ENCODE peak calls at places on chromosomes 11 and 22, in eight cellular contexts. W is sigmoid colon, L is HCT116, Y is K562, R is stomach, D is prostate gland, P is breast epithelium, Q is GM23338. F is an unnamed sample.

GRCh38 chr11:69286358-69287327 is 7.3 kb upstream of the MYEOV start:
- DNase-seq in W (no peak), L (no peak), Y (no peak), R (no peak), D (no peak), P (no peak), Q (peak), F (no peak)

GRCh38 chr11:65013130-65013691 is 749 bp upstream of the ARL2 start:
- DNase-seq in W (peak), L (no peak), Y (peak), R (peak), D (peak), P (peak), Q (peak), F (peak)

GRCh38 chr22:48800036-48800885 is 1027.4 kb downstream of the BRD1 start:
- DNase-seq in W (no peak), L (no peak), Y (no peak), R (no peak), D (no peak), P (no peak), Q (no peak), F (peak)

GRCh38 chr22:46008291-46008690 is 31.3 kb upstream of the WNT7B start:
- DNase-seq in W (no peak), L (no peak), Y (no peak), R (no peak), D (no peak), P (no peak), Q (no peak), F (no peak)

GRCh38 chr11:45041556-45041955 is 90.9 kb upstream of the TP53I11 start:
- DNase-seq in W (no peak), L (no peak), Y (no peak), R (no peak), D (no peak), P (no peak), Q (no peak), F (no peak)

GRCh38 chr22:39466228-39467006 is 9.6 kb downstream of the MGAT3 start:
- DNase-seq in W (no peak), L (no peak), Y (peak), R (no peak), D (no peak), P (no peak), Q (no peak), F (peak)

GRCh38 chr22:42443240-42444059 is 11.2 kb upstream of the NFAM1 start:
- DNase-seq in W (no peak), L (no peak), Y (no peak), R (no peak), D (no peak), P (no peak), Q (no peak), F (no peak)

GRCh38 chr11:109808569-109808968 is 284.6 kb upstream of the ZC3H12C start:
- DNase-seq in W (no peak), L (no peak), Y (no peak), R (no peak), D (no peak), P (no peak), Q (no peak), F (no peak)

GRCh38 chr11:107712342-107712741 is 486 bp upstream of the SLN start:
- DNase-seq in W (no peak), L (no peak), Y (no peak), R (no peak), D (no peak), P (no peak), Q (no peak), F (no peak)

GRCh38 chr11:45554230-45554967 is 111.0 kb downstream of the CHST1 start:
- DNase-seq in W (no peak), L (no peak), Y (no peak), R (no peak), D (peak), P (no peak), Q (no peak), F (no peak)

GRCh38 chr11:30789270-30789669 is 203.1 kb upstream of the MPPED2 start:
- DNase-seq in W (no peak), L (no peak), Y (no peak), R (no peak), D (no peak), P (no peak), Q (no peak), F (no peak)

GRCh38 chr11:35478411-35479139 is 46.8 kb downstream of the PAMR1 start:
- DNase-seq in W (no peak), L (no peak), Y (no peak), R (peak), D (no peak), P (no peak), Q (no peak), F (no peak)

GRCh38 chr11:12361650-12362049 is 15.7 kb upstream of the PARVA start:
- DNase-seq in W (no peak), L (no peak), Y (no peak), R (no peak), D (no peak), P (no peak), Q (no peak), F (no peak)

DNA sequence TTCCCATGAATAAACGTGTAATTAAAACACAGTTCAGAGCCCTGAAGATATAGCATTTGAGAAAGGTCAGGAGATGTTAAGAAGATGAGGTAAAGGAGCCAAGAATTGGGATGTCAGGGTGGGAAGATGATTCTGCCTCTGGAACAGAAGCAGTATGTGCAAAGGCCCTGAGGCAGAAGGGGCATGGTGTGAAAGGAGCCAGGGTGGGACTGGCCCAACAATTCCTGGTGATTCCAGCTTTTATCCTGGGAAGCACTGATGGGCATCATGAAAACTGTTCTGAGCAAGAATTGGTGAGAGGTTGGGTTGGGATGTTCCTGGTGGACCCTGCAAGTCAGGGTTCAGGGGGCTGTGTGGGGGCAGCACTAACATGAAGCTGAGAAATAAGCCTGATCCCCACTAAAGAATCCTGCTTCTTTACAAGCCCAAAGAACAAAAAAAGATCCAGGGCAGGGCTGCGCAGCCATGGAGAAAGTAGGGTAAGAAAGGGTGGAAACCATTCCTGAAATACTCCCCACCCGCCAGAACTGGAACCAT is 2.5 kb upstream of the FXYD6 start:
- DNase-seq in W (no peak), L (no peak), Y (no peak), R (no peak), D (no peak), P (no peak), Q (no peak), F (no peak)
- H3K27ac ChIP-seq in W (peak), L (no peak), Y (no peak), R (no peak), D (no peak), P (no peak), Q (no peak), F (no peak)

GRCh38 chr11:119894916-119895315 is 165.9 kb upstream of the NECTIN1 start:
- DNase-seq in W (no peak), L (no peak), Y (peak), R (no peak), D (no peak), P (no peak), Q (no peak), F (peak)
- H3K4me3 ChIP-seq in W (no peak), L (no peak), Y (no peak), R (no peak), D (no peak), P (no peak), Q (no peak), F (no peak)

GRCh38 chr11:129911298-129911697 is 15.9 kb upstream of the NFRKB start:
- DNase-seq in W (no peak), L (no peak), Y (no peak), R (no peak), D (no peak), P (no peak), Q (no peak), F (no peak)
- TF ChIP-seq POLR2AphosphoS5 in W (no peak), L (no peak), Y (no peak), R (no peak), D (no peak), P (no peak), Q (no peak), F (no peak)

DNA sequence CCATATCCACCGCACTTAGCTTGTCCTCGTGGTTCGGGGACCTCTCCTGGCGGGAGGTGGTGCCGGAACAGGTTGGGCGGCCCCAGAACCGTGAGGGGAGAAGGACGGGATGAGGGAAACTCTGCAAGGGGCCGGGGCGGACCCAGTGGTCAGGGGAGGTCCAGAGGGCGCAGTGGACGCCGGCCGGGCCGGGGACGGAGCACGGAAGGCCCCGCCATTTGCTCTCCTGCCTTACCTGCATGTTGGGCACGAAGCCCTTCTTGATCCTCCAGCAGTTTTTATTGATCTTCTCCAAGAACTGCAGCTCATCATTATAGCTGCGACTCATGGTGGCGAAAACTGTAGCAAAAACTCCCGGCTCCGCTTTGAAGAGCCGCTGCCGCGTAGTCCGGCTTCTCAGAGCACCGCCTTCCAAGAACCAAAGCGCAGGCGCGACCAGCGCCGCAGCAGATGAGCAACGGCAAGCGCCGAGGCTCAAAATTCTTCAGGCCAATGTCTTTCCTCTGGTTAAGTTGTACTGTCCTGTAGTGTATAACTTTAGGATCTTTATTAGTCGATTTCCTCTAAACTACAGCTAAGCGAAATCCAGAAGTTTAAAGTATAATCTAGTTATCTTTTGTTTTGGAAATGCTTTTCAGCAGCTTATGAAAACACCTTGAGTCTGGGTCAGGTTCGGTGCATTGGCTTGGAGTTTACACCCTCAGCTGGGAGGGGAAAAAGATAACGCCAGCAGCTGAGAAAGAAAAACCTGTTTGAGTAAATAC is at the start of gene RTCB:
- DNase-seq in W (peak), L (peak), Y (peak), R (peak), D (peak), P (peak), Q (peak), F (peak)
- H3K27ac ChIP-seq in W (peak), L (peak), Y (peak), R (peak), D (peak), P (peak), Q (no peak), F (peak)

GRCh38 chr11:63767415-63768231 is 952 bp downstream of the ZFTA start:
- DNase-seq in W (peak), L (peak), Y (peak), R (no peak), D (no peak), P (no peak), Q (peak), F (no peak)

GRCh38 chr11:63768232-63769043 is at the start of gene ZFTA:
- DNase-seq in W (peak), L (no peak), Y (peak), R (peak), D (peak), P (no peak), Q (peak), F (peak)

GRCh38 chr11:63769044-63769718 is 606 bp upstream of the ZFTA start:
- DNase-seq in W (peak), L (no peak), Y (peak), R (no peak), D (no peak), P (no peak), Q (peak), F (peak)

GRCh38 chr11:63770763-63771162 is 2.2 kb upstream of the ZFTA start:
- DNase-seq in W (no peak), L (no peak), Y (no peak), R (no peak), D (no peak), P (no peak), Q (no peak), F (no peak)

DNA sequence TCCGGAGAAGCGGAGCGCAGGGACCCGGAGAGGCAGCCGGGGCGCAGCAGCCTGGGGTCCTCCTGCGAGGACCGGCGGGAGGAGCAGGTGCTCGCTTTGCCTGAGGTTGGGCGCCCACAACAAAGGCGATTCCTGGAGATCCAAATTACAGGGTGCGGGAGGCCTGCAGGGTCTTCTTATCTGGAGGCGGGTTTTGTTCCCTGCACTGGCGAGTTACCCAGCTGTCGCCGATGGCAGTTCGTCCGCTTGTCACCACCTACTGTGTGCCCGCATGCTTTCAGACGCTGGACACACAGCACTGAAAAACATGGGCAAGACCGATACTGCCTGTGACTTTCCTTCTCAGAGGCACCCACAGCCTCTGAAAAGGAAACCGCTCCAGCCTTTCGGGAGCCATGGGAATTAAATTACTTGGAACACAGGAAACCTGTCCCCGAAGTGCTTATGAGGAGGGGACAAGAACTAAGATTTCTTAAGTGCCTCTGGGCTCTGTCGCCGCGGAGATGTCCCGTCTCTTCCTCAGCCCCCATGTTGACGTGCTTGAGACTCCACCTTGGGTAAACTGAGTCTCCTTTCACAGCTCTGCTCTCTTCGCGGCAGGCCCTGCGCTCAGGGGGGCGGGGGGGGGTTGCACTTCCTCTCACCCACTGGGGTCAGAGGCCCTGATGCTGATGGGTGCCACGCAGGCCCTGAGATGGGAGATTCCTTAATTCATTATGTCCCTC is 1.3 kb upstream of the ZFTA start:
- DNase-seq in W (peak), L (no peak), Y (no peak), R (no peak), D (no peak), P (no peak), Q (peak), F (no peak)
- H3K4me3 ChIP-seq in W (peak), L (no peak), Y (peak), R (peak), D (peak), P (peak), Q (peak), F (peak)

GRCh38 chr11:121829159-121829643 is 286.8 kb downstream of the BLID start:
- DNase-seq in W (no peak), L (peak), Y (no peak), R (no peak), D (no peak), P (no peak), Q (no peak), F (no peak)
- TF ChIP-seq POLR2AphosphoS5 in W (no peak), L (peak), Y (no peak), R (no peak), D (no peak), P (peak), Q (no peak), F (no peak)

DNA sequence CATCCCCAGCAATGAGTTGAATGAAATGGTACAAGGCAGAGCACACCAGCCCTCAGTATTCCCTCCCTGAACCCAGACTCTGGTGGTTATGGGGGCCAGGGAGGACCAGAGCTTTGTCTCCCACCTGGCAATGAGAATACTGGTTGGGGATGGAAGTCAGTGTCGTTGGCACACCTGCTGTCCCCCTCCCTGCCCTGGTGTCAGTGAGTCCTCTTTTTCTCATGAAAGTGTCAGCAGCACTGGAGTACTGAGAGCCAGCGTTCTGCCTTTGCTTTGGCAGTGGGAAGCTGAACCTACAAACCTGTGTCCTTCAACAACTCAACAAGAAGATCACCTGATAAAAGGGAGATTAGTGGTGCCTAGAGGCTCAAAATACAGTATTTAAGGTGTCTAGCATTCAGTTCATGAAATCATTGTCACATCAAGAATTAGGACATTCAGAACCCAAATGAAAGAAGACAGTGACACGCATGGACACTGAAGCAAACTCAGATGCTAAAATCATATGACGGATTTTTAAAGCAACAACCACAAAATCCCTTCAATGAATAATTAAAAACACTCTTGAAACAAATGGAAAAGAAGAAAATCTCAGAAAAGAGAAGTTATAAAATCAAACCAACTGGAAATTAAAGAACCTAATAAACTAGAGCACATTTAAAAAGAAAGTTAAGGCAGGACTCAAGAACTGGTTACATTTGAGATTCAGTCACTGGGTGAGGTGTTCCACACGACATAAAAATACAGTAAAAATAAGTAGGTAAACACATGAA is 77.5 kb upstream of the VPREB1 start:
- DNase-seq in W (no peak), L (no peak), Y (no peak), R (no peak), D (no peak), P (no peak), Q (no peak), F (no peak)
- H3K27ac ChIP-seq in W (no peak), L (no peak), Y (no peak), R (no peak), D (no peak), P (no peak), Q (no peak), F (peak)

GRCh38 chr22:24430431-24431308 is 3.3 kb downstream of the ADORA2A start:
- DNase-seq in W (peak), L (no peak), Y (no peak), R (no peak), D (no peak), P (no peak), Q (no peak), F (peak)

GRCh38 chr22:24428751-24429410 is 1.5 kb downstream of the ADORA2A start:
- DNase-seq in W (no peak), L (no peak), Y (no peak), R (no peak), D (no peak), P (no peak), Q (no peak), F (peak)

GRCh38 chr22:24427500-24428164 is at the start of gene ADORA2A:
- DNase-seq in W (no peak), L (no peak), Y (no peak), R (peak), D (no peak), P (no peak), Q (peak), F (peak)

GRCh38 chr22:24431309-24432034 is 4.1 kb downstream of the ADORA2A start:
- DNase-seq in W (peak), L (no peak), Y (no peak), R (no peak), D (no peak), P (no peak), Q (no peak), F (peak)

DNA sequence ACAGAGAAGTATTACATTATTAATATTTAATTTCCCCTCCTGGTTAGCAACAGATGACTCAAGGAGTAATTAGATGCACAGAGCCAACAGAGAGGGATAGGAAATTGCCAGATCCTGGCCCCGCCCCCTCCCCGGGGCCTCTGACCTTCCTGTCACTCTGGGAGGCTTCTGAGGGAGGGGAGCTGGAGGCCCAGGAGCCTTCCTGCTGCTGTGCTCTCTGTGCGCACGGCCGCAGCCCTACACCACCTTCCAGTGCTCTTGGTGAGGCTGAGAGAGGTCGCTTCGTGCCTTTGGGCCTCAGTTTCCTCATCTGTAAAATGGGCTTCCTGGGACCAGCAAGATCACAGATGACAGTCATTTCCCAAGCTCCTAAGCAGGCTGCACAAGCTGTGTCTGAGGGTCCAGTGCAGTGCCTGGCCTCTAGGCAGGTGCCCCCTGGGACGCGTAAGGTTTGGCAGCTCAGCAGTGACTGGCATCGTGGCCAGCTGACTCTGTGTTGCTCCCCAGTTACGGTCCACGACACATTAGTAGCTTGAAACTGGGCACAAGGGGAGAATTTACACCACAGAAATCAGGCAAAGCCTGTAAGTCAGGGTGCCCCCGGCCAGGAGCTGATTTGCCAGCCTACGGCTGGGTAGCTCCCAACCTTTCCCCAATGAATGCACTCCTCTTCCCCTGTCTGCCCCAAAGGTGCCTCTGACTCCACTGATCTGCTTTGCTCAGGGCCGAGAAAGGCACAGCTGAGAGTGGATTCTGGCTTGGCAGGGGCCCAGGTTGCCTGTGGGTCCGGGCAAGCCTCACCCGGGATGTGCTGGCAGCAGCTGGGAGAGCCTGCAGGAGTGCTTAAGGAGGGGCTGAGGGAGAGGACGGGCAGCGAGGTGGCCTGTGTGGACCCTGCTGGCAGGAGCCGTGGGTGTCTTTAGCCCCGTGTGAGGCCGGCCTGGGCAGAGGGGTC is 2.3 kb downstream of the ADORA2A start:
- DNase-seq in W (peak), L (no peak), Y (no peak), R (peak), D (peak), P (no peak), Q (peak), F (peak)
- H3K4me3 ChIP-seq in W (no peak), L (no peak), Y (no peak), R (no peak), D (no peak), P (no peak), Q (no peak), F (no peak)

GRCh38 chr11:71063129-71063528 is 189.2 kb downstream of the SHANK2 start:
- DNase-seq in W (no peak), L (no peak), Y (no peak), R (no peak), D (no peak), P (no peak), Q (no peak), F (no peak)
- TF ChIP-seq POLR2AphosphoS5 in W (no peak), L (no peak), Y (no peak), R (no peak), D (no peak), P (no peak), Q (no peak), F (no peak)